ENCODE peak calls at places on chromosome 19, in four cellular contexts. Z is GOT3; B is stimulated activated CD8-positive, alpha-beta memory T cell treated with anti-CD3 and anti-CD28 coated beads, Interleukin-12 subunit alpha, Interleukin-12 subunit beta, amount 100 ng/mL, for 1 hour; T is activated CD4-positive, alpha-beta T cell treated with anti-CD3 and anti-CD28 coated beads, Interleukin-2, amount 50 U/mL, for 48 hours. S is an unnamed sample.

GRCh38 chr19:39935262-39935661 is 828 bp upstream of the FCGBP start:
- DNase-seq in Z (no peak), B (no peak), T (no peak), S (no peak)

GRCh38 chr19:38298841-38299680 is 5.0 kb upstream of the C19orf33 start:
- DNase-seq in Z (no peak), B (no peak), T (no peak), S (no peak)

GRCh38 chr19:50701367-50701985 is 18.1 kb downstream of the SHANK1 start:
- DNase-seq in Z (no peak), B (no peak), T (no peak), S (no peak)

GRCh38 chr19:6226012-6226411 is 53.8 kb downstream of the MLLT1 start:
- DNase-seq in Z (no peak), B (no peak), T (no peak), S (no peak)

GRCh38 chr19:38617283-38617763 is 430 bp downstream of the MAP4K1 start:
- DNase-seq in Z (no peak), B (no peak), T (peak; percentile 49), S (no peak)

GRCh38 chr19:47494729-47495128 is 10.7 kb upstream of the KPTN start:
- DNase-seq in Z (no peak), B (no peak), T (no peak), S (no peak)

GRCh38 chr19:14519245-14519859 is 1.2 kb upstream of the DNAJB1 start:
- DNase-seq in Z (no peak), B (no peak), T (no peak), S (no peak)

GRCh38 chr19:16795731-16796130 is 33.5 kb upstream of the SIN3B start:
- DNase-seq in Z (no peak), B (no peak), T (no peak), S (no peak)

GRCh38 chr19:17686592-17687042 is 1.5 kb downstream of the UNC13A start:
- DNase-seq in Z (no peak), B (no peak), T (no peak), S (no peak)

GRCh38 chr19:4974855-4975469 is 6.0 kb downstream of the KDM4B start:
- DNase-seq in Z (no peak), B (no peak), T (no peak), S (no peak)

GRCh38 chr19:17026706-17027427 is at the start of gene CPAMD8:
- DNase-seq in Z (no peak), B (no peak), T (no peak), S (no peak)

GRCh38 chr19:48006762-48007161 is 12.3 kb downstream of the ELSPBP1 start:
- DNase-seq in Z (no peak), B (no peak), T (peak; percentile 16), S (no peak)

GRCh38 chr19:48290923-48291700 is 21.2 kb downstream of the ZNF114 start:
- DNase-seq in Z (peak; percentile 54), B (peak; percentile 47), T (peak; percentile 75), S (peak; percentile 58)

GRCh38 chr19:41845051-41845590 is 279 bp downstream of the DMRTC2 start:
- DNase-seq in Z (no peak), B (no peak), T (no peak), S (no peak)

GRCh38 chr19:6056282-6056741 is 54.0 kb downstream of the RFX2 start:
- DNase-seq in Z (no peak), B (no peak), T (no peak), S (no peak)

GRCh38 chr19:8638078-8638619 is 7.7 kb downstream of the NFILZ start:
- DNase-seq in Z (no peak), B (no peak), T (no peak), S (no peak)

GRCh38 chr19:29837448-29837961 is 25.7 kb downstream of the CCNE1 start:
- DNase-seq in Z (no peak), B (no peak), T (peak; percentile 56), S (peak; percentile 71)

GRCh38 chr19:4547303-4548237 is 7.7 kb upstream of the LRG1 start:
- DNase-seq in Z (no peak), B (no peak), T (peak; percentile 44), S (no peak)

GRCh38 chr19:2610637-2611482 is 91.6 kb downstream of the GNG7 start:
- DNase-seq in Z (peak; percentile 62), B (peak; percentile 85), T (peak; percentile 95), S (peak; percentile 79)

GRCh38 chr19:13492128-13492527 is 14.2 kb downstream of the CACNA1A start:
- DNase-seq in Z (no peak), B (no peak), T (no peak), S (no peak)